ENCODE peak calls at places on chromosomes 4 and X, in eight cellular contexts. W is caudate nucleus, G is H54, N is AG09319, T is uterus, M is fibroblast of mammary gland, J is EH, R is HTR-8/SVneo. D is an unnamed sample.

GRCh38 chr4:7698586-7698985 is 241.1 kb downstream of the AFAP1 start:
- DNase-seq in W (no peak), G (no peak), N (peak; percentile 8), T (no peak), M (peak; percentile 40), J (no peak), R (no peak), D (no peak)

GRCh38 chr4:73976217-73976616 is 5.6 kb downstream of the PF4 start:
- DNase-seq in W (no peak), G (no peak), N (no peak), T (no peak), M (no peak), J (no peak), R (no peak), D (no peak)

GRCh38 chr4:169925678-169926077 is 100.5 kb downstream of the MFAP3L start:
- DNase-seq in W (no peak), G (no peak), N (no peak), T (no peak), M (no peak), J (no peak), R (no peak), D (no peak)

GRCh38 chr4:10157478-10158354 is 41.1 kb upstream of the WDR1 start:
- DNase-seq in W (peak; percentile 23), G (peak; percentile 40), N (peak; percentile 48), T (peak; percentile 62), M (peak; percentile 78), J (peak; percentile 80), R (peak; percentile 66), D (no peak)

GRCh38 chr4:13484749-13485345 is 707 bp upstream of the RAB28 start:
- DNase-seq in W (no peak), G (peak; percentile 6), N (no peak), T (no peak), M (peak; percentile 45), J (no peak), R (no peak), D (no peak)

GRCh38 chrX:264634-265455 is 16.3 kb upstream of the PLCXD1 start:
- DNase-seq in W (no peak), G (no peak), N (no peak), T (no peak), M (peak; percentile 73), J (no peak), R (no peak), D (no peak)

GRCh38 chrX:72021975-72022374 is 109.7 kb downstream of the RTL5 start:
- DNase-seq in W (no peak), G (no peak), N (no peak), T (no peak), M (peak; percentile 38), J (peak; percentile 26), R (no peak), D (no peak)

GRCh38 chr4:84683065-84683464 is 100.1 kb downstream of the CDS1 start:
- DNase-seq in W (no peak), G (no peak), N (no peak), T (no peak), M (peak; percentile 11), J (no peak), R (no peak), D (no peak)

GRCh38 chr4:41146716-41147506 is 67.4 kb downstream of the APBB2 start:
- DNase-seq in W (peak; percentile 75), G (no peak), N (no peak), T (peak; percentile 40), M (peak; percentile 81), J (peak; percentile 56), R (no peak), D (no peak)

GRCh38 chrX:13373027-13373806 is 53.4 kb upstream of the ATXN3L start:
- DNase-seq in W (no peak), G (no peak), N (no peak), T (no peak), M (peak; percentile 19), J (no peak), R (no peak), D (no peak)

GRCh38 chr4:111601671-111602070 is 543.6 kb upstream of the FAM241A start:
- DNase-seq in W (no peak), G (no peak), N (no peak), T (no peak), M (peak; percentile 51), J (no peak), R (no peak), D (no peak)

GRCh38 chr4:101599620-101600019 is 190.9 kb upstream of the BANK1 start:
- DNase-seq in W (no peak), G (no peak), N (no peak), T (no peak), M (peak; percentile 67), J (no peak), R (no peak), D (no peak)

GRCh38 chr4:162984621-162985020 is 182.1 kb downstream of the NAF1 start:
- DNase-seq in W (no peak), G (no peak), N (no peak), T (no peak), M (no peak), J (no peak), R (no peak), D (no peak)

GRCh38 chr4:84849051-84849640 is 117.3 kb downstream of the WDFY3 start:
- DNase-seq in W (no peak), G (no peak), N (peak; percentile 34), T (no peak), M (no peak), J (no peak), R (no peak), D (no peak)

GRCh38 chrX:154010330-154011087 is 9.2 kb downstream of the IRAK1 start:
- DNase-seq in W (no peak), G (no peak), N (no peak), T (no peak), M (peak; percentile 60), J (no peak), R (no peak), D (no peak)

GRCh38 chr4:155751569-155751968 is 7.3 kb upstream of the GUCY1B1 start:
- DNase-seq in W (no peak), G (no peak), N (no peak), T (no peak), M (no peak), J (no peak), R (no peak), D (no peak)

GRCh38 chrX:13485167-13485566 is 84.2 kb upstream of the EGFL6 start:
- DNase-seq in W (no peak), G (no peak), N (no peak), T (no peak), M (no peak), J (no peak), R (no peak), D (no peak)

GRCh38 chrX:112053169-112053568 is 29.4 kb downstream of the TRPC5 start:
- DNase-seq in W (no peak), G (no peak), N (no peak), T (no peak), M (no peak), J (no peak), R (no peak), D (no peak)

GRCh38 chr4:139153411-139154133 is 23.4 kb downstream of the ELF2 start:
- DNase-seq in W (no peak), G (no peak), N (no peak), T (no peak), M (no peak), J (peak; percentile 58), R (no peak), D (no peak)

GRCh38 chr4:90495936-90496335 is 368.7 kb downstream of the CCSER1 start:
- DNase-seq in W (no peak), G (no peak), N (no peak), T (no peak), M (no peak), J (no peak), R (no peak), D (no peak)

GRCh38 chr4:21304061-21304541 is 603.8 kb downstream of the PACRGL start:
- DNase-seq in W (no peak), G (no peak), N (no peak), T (no peak), M (no peak), J (no peak), R (no peak), D (no peak)

GRCh38 chr4:98627883-98628282 is 30.5 kb downstream of the TSPAN5 start:
- DNase-seq in W (no peak), G (no peak), N (no peak), T (no peak), M (peak; percentile 78), J (peak; percentile 89), R (no peak), D (no peak)

GRCh38 chr4:119752936-119753335 is 124.3 kb upstream of the PDE5A start:
- DNase-seq in W (no peak), G (no peak), N (no peak), T (no peak), M (no peak), J (no peak), R (no peak), D (no peak)

GRCh38 chr4:145299380-145300076 is 119.1 kb upstream of the OTUD4 start:
- DNase-seq in W (no peak), G (no peak), N (no peak), T (no peak), M (peak; percentile 98), J (peak; percentile 91), R (peak; percentile 10), D (peak; percentile 81)

GRCh38 chr4:142406051-142406549 is 440.0 kb downstream of the INPP4B start:
- DNase-seq in W (no peak), G (no peak), N (no peak), T (no peak), M (no peak), J (peak; percentile 53), R (peak; percentile 35), D (peak; percentile 32)

GRCh38 chrX:3820170-3820569 is 106.7 kb upstream of the PRKX start:
- DNase-seq in W (no peak), G (no peak), N (no peak), T (no peak), M (peak; percentile 77), J (peak; percentile 88), R (peak; percentile 17), D (no peak)

GRCh38 chr4:24315056-24315455 is 269.3 kb downstream of the DHX15 start:
- DNase-seq in W (no peak), G (no peak), N (no peak), T (no peak), M (no peak), J (no peak), R (no peak), D (no peak)

GRCh38 chr4:105146286-105147219 is at the start of gene TET2:
- DNase-seq in W (peak; percentile 84), G (peak; percentile 33), N (no peak), T (peak; percentile 64), M (peak; percentile 82), J (peak; percentile 83), R (peak; percentile 37), D (peak; percentile 82)

GRCh38 chr4:53009824-53010223 is 147.7 kb downstream of the RASL11B start:
- DNase-seq in W (no peak), G (no peak), N (no peak), T (no peak), M (no peak), J (no peak), R (no peak), D (no peak)

GRCh38 chr4:20565075-20565721 is 135.1 kb upstream of the PACRGL start:
- DNase-seq in W (no peak), G (no peak), N (no peak), T (no peak), M (peak; percentile 56), J (peak; percentile 10), R (no peak), D (no peak)

GRCh38 chr4:113294910-113295309 is 245.5 kb downstream of the ANK2 start:
- DNase-seq in W (no peak), G (no peak), N (no peak), T (no peak), M (peak; percentile 23), J (no peak), R (no peak), D (no peak)